ENCODE peak calls at places on chromosomes 7 and 10, in ten cellular contexts. B is endothelial cell of umbilical vein, Z is spleen, A is heart left ventricle, N is dorsolateral prefrontal cortex, W is fibroblast of mammary gland, R is astrocyte of the spinal cord, F is MM.1S, T is kidney, Q is retinal pigment epithelial cell. E is an unnamed sample.

GRCh38 chr10:122154733-122155366 is 116.2 kb upstream of the BTBD16 start:
- DNase-seq in T (no peak), W (peak), F (peak), Q (no peak), A (peak), B (no peak), R (peak), N (peak), Z (peak), E (peak)

GRCh38 chr10:79022565-79023488 is 45.9 kb upstream of the ZMIZ1 start:
- DNase-seq in W (peak), R (peak), F (peak), N (no peak), Q (peak), A (peak), Z (peak), T (peak), B (peak), E (no peak)

GRCh38 chr7:6637544-6638229 is 569 bp downstream of the ZNF316 start:
- DNase-seq in B (peak), Z (peak), F (peak), A (peak), T (no peak), R (peak), W (peak), N (no peak), Q (no peak), E (no peak)

GRCh38 chr10:21264271-21264670 is 261.2 kb downstream of the SKIDA1 start:
- DNase-seq in Q (no peak), T (no peak), W (no peak), B (no peak), F (no peak), N (no peak), Z (peak), R (no peak), A (no peak), E (no peak)

GRCh38 chr7:36792421-36792820 is 68.1 kb upstream of the AOAH start:
- DNase-seq in R (no peak), A (no peak), Z (no peak), Q (no peak), W (no peak), N (no peak), F (no peak), B (no peak), T (no peak), E (no peak)

GRCh38 chr10:68562666-68563522 is 2.8 kb downstream of the TET1 start:
- DNase-seq in T (no peak), R (peak), W (peak), B (no peak), Q (no peak), Z (no peak), N (no peak), F (peak), A (no peak), E (no peak)

GRCh38 chr7:25238056-25238745 is 9.9 kb upstream of the NPVF start:
- DNase-seq in N (no peak), A (no peak), T (no peak), Z (no peak), F (peak), Q (no peak), R (no peak), B (no peak), W (no peak), E (no peak)

GRCh38 chr7:155811560-155811894 is 736 bp downstream of the SHH start:
- DNase-seq in B (no peak), Q (no peak), N (no peak), Z (no peak), R (no peak), W (no peak), A (no peak), T (peak), F (no peak), E (no peak)

GRCh38 chr10:20004087-20004523 is 187.9 kb downstream of the PLXDC2 start:
- DNase-seq in Z (peak), F (peak), T (no peak), W (peak), A (peak), B (no peak), N (peak), R (peak), Q (peak), E (no peak)

GRCh38 chr10:31358688-31359330 is 39.8 kb downstream of the ZEB1 start:
- DNase-seq in T (no peak), W (peak), Z (no peak), F (no peak), N (no peak), A (no peak), B (no peak), Q (no peak), R (no peak), E (no peak)

GRCh38 chr7:99095698-99096097 is 48.2 kb downstream of the SMURF1 start:
- DNase-seq in B (no peak), Z (no peak), A (peak), N (no peak), R (no peak), F (no peak), Q (no peak), T (no peak), W (no peak), E (no peak)

GRCh38 chr7:132240821-132241422 is 335.3 kb downstream of the PLXNA4 start:
- DNase-seq in T (no peak), R (no peak), N (no peak), W (no peak), A (no peak), Z (no peak), B (peak), F (no peak), Q (no peak), E (no peak)

GRCh38 chr7:16189026-16189715 is 232.2 kb downstream of the CRPPA start:
- DNase-seq in R (peak), Q (peak), F (no peak), Z (no peak), A (no peak), N (no peak), T (no peak), W (peak), B (no peak), E (no peak)

GRCh38 chr10:101848408-101848807 is 4.8 kb upstream of the KCNIP2 start:
- DNase-seq in Z (no peak), B (peak), T (no peak), A (no peak), F (no peak), W (no peak), R (no peak), Q (no peak), N (no peak), E (no peak)

GRCh38 chr7:233456-234035 is 41.2 kb downstream of the FAM20C start:
- DNase-seq in B (no peak), Q (no peak), W (no peak), T (no peak), R (peak), N (no peak), Z (no peak), A (peak), F (no peak), E (no peak)

GRCh38 chr7:114175140-114175539 is 239.5 kb upstream of the FOXP2 start:
- DNase-seq in R (peak), A (no peak), N (no peak), Q (peak), Z (no peak), F (no peak), T (no peak), W (peak), B (no peak), E (no peak)

GRCh38 chr10:101827919-101828600 is 9.8 kb upstream of the OGA start:
- DNase-seq in W (no peak), B (no peak), F (no peak), T (no peak), Z (peak), N (no peak), Q (no peak), R (no peak), A (no peak), E (no peak)

GRCh38 chr10:110919971-110920881 is 822 bp downstream of the SHOC2 start:
- DNase-seq in W (peak), F (peak), N (peak), R (peak), Z (no peak), Q (no peak), A (peak), T (peak), B (peak), E (no peak)

GRCh38 chr7:73992104-73992562 is 35.8 kb upstream of the ELN start:
- DNase-seq in B (no peak), Q (no peak), Z (no peak), W (peak), R (peak), F (no peak), A (no peak), T (no peak), N (no peak), E (no peak)

GRCh38 chr10:46516660-46517416 is 39.6 kb downstream of the GPRIN2 start:
- DNase-seq in F (no peak), Z (peak), N (peak), W (peak), B (peak), A (no peak), Q (peak), R (peak), T (no peak), E (no peak)

GRCh38 chr7:132783824-132784223 is 207.6 kb upstream of the PLXNA4 start:
- DNase-seq in N (no peak), Z (no peak), F (no peak), B (no peak), T (no peak), R (peak), A (no peak), W (peak), Q (peak), E (no peak)

GRCh38 chr10:13222566-13222965 is 11.6 kb downstream of the UCMA start:
- DNase-seq in F (no peak), R (no peak), T (no peak), N (no peak), Z (peak), W (no peak), B (no peak), Q (no peak), A (no peak), E (no peak)

GRCh38 chr7:510061-510481 is 9.6 kb downstream of the PDGFA start:
- DNase-seq in A (no peak), T (peak), Q (no peak), F (no peak), R (no peak), B (no peak), W (no peak), N (no peak), Z (peak), E (no peak)

GRCh38 chr7:92982928-92983327 is 134.9 kb downstream of the SAMD9 start:
- DNase-seq in N (no peak), B (no peak), F (no peak), W (no peak), A (no peak), R (no peak), T (no peak), Q (no peak), Z (no peak), E (no peak)

GRCh38 chr7:13988011-13988410 is 1.5 kb downstream of the ETV1 start:
- DNase-seq in F (no peak), N (no peak), Z (no peak), W (peak), Q (no peak), T (no peak), R (peak), B (peak), A (no peak), E (no peak)

GRCh38 chr10:35300063-35300699 is 36.1 kb upstream of the CCNY start:
- DNase-seq in Z (peak), R (peak), A (no peak), T (no peak), W (peak), F (no peak), Q (no peak), B (no peak), N (peak), E (no peak)

GRCh38 chr7:139749545-139749944 is 28.3 kb downstream of the HIPK2 start:
- DNase-seq in B (no peak), Z (no peak), Q (no peak), W (no peak), R (no peak), F (no peak), A (no peak), T (no peak), N (no peak), E (no peak)

GRCh38 chr7:37920619-37921339 is at the start of gene EPDR1:
- DNase-seq in T (peak), A (peak), Z (peak), W (no peak), B (no peak), Q (no peak), R (no peak), N (peak), F (peak), E (no peak)

GRCh38 chr10:4519691-4520402 is 306.2 kb upstream of the AKR1E2 start:
- DNase-seq in B (no peak), Z (no peak), Q (no peak), N (no peak), A (no peak), R (no peak), F (no peak), W (peak), T (no peak), E (no peak)

GRCh38 chr10:60573342-60573741 is 183.7 kb upstream of the ANK3 start:
- DNase-seq in T (no peak), Q (no peak), N (no peak), R (no peak), Z (no peak), W (no peak), F (peak), B (no peak), A (no peak), E (no peak)

GRCh38 chr7:909358-910329 is 33.3 kb downstream of the GET4 start:
- DNase-seq in Z (peak), R (peak), B (no peak), A (peak), W (no peak), T (peak), F (no peak), Q (no peak), N (peak), E (no peak)

GRCh38 chr7:66522518-66522917 is 106.2 kb upstream of the KCTD7 start:
- DNase-seq in B (no peak), Z (peak), T (no peak), A (no peak), W (peak), Q (no peak), R (no peak), N (no peak), F (no peak), E (no peak)

GRCh38 chr10:103100620-103101019 is 92.5 kb downstream of the NT5C2 start:
- DNase-seq in R (no peak), N (no peak), B (no peak), Z (no peak), A (no peak), W (no peak), Q (no peak), F (no peak), T (no peak), E (no peak)

GRCh38 chr10:67603701-67604100 is 92.3 kb downstream of the CTNNA3 start:
- DNase-seq in R (no peak), W (no peak), B (no peak), N (no peak), Z (no peak), A (no peak), F (no peak), Q (no peak), T (no peak), E (no peak)

GRCh38 chr10:62690703-62691102 is 113.8 kb upstream of the ADO start:
- DNase-seq in W (peak), T (no peak), N (no peak), Q (no peak), F (no peak), A (no peak), Z (no peak), B (no peak), R (no peak), E (no peak)
- TF ChIP-seq CTCF in W (no peak), T (no peak), N (no peak), Q (peak), F (peak), A (no peak), Z (no peak), B (no peak), R (no peak), E (no peak)

GRCh38 chr10:124301736-124302135 is 117.0 kb downstream of the OAT start:
- DNase-seq in Z (no peak), W (peak), R (peak), T (no peak), Q (no peak), B (no peak), N (no peak), A (no peak), F (no peak), E (no peak)

GRCh38 chr10:124299726-124300125 is 119.0 kb downstream of the OAT start:
- DNase-seq in W (no peak), A (no peak), F (no peak), B (no peak), N (no peak), T (no peak), Z (no peak), R (no peak), Q (no peak), E (no peak)

GRCh38 chr10:124300735-124301134 is 118.0 kb downstream of the OAT start:
- DNase-seq in B (no peak), R (no peak), W (no peak), Z (no peak), F (no peak), T (no peak), Q (no peak), A (no peak), N (no peak), E (no peak)

GRCh38 chr10:124298891-124299290 is 119.8 kb downstream of the OAT start:
- DNase-seq in Z (no peak), N (peak), W (no peak), F (no peak), T (no peak), R (no peak), B (no peak), Q (no peak), A (no peak), E (no peak)

DNA sequence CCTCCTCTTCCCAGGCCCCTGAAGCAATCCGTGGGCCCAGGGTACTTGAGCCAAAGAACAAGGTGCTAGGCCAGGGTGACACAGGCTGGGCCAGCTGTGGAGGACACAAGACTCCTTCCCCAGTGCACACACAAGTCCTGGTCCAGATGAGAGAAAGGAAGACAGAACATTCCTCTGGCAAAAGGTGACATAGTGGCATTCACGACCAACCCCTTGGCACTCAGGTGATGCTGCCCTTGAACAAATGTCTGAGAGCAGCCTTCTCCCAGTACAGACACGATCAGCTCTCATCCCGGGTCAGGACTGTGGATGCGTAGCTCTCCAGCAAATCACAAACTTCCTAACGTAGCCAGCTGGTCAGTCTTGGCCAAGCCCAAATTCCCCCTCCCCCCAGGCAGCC is 118.5 kb downstream of the OAT start:
- DNase-seq in T (no peak), W (no peak), F (no peak), Z (no peak), Q (no peak), N (no peak), A (no peak), B (no peak), R (no peak), E (no peak)
- H3K4me3 ChIP-seq in T (no peak), W (no peak), F (no peak), Z (no peak), Q (no peak), N (no peak), A (no peak), B (no peak), R (no peak), E (no peak)

GRCh38 chr7:31052841-31053601 is 913 bp downstream of the ADCYAP1R1 start:
- DNase-seq in R (no peak), Z (no peak), A (no peak), T (no peak), B (no peak), N (no peak), F (no peak), W (no peak), Q (no peak), E (no peak)

GRCh38 chr7:31052504-31052840 is 364 bp downstream of the ADCYAP1R1 start:
- DNase-seq in B (no peak), N (no peak), Z (no peak), R (no peak), A (no peak), Q (no peak), W (no peak), F (no peak), T (no peak), E (no peak)

GRCh38 chr7:31049001-31049765 is 2.9 kb upstream of the ADCYAP1R1 start:
- DNase-seq in Z (no peak), N (no peak), B (no peak), Q (no peak), A (no peak), R (no peak), W (no peak), T (no peak), F (no peak), E (no peak)

GRCh38 chr7:31053986-31054385 is 1.9 kb downstream of the ADCYAP1R1 start:
- DNase-seq in W (no peak), A (no peak), R (no peak), T (no peak), N (no peak), Q (no peak), F (no peak), Z (no peak), B (no peak), E (no peak)

DNA sequence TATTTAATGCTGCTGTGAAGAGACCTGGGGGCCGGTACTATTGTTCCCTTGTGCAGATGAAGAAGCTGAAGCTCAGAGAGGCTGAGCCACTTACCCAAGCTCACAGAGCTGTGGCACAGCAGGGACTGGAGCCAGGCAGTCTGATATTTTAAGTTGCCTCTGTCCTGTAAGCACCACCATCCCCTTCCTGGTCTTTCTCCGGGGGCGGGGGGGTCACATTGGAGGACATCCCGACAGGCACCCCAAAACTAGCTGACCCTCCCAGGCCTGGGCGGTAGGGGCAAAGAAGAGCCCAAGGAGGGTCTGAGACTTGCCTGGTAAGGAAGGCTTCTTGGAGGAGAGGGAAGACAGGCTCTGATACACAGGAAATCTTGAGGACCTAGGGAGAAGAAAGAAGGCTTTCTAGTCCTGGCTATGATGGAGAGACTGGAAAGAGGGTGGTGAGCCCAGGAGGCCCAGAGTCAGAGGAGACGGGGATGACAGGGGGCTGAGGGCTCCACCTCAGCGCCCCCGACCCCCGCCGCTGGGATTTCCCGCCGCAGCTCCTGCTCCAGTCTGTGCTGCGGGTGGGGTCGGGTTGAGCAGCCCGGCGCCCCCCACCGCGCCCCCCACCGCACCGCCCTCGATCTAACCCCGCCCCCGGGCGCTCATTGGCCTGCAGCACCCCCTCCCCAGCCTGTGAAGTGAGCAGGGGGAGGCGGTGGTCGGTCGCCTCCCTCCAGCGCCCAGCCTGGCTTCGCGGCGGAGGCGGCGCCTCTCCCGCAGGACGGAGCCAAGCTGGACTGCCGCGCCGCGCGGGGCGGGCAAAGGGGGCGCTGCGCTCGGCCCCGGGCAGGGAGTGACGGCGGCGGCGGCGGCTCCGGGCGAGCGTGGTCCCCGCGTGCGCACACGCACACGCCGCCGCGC is at the start of gene ADCYAP1R1:
- DNase-seq in W (no peak), N (no peak), Z (no peak), B (no peak), Q (no peak), F (no peak), T (no peak), R (no peak), A (peak), E (no peak)
- TF ChIP-seq CTCF in W (no peak), N (no peak), Z (no peak), B (no peak), Q (no peak), F (no peak), T (no peak), R (no peak), A (peak), E (no peak)

GRCh38 chr7:100897772-100898454 is 2.2 kb upstream of the ACHE start:
- DNase-seq in F (no peak), B (no peak), N (no peak), T (no peak), Z (no peak), R (no peak), W (no peak), Q (no peak), A (no peak), E (no peak)
- H3K4me3 ChIP-seq in F (no peak), B (no peak), N (no peak), T (no peak), Z (no peak), R (no peak), W (no peak), Q (no peak), A (no peak), E (no peak)

GRCh38 chr10:22436893-22437619 is 91.8 kb downstream of the SPAG6 start:
- DNase-seq in A (peak), W (peak), F (peak), N (peak), Z (peak), B (peak), R (peak), Q (peak), T (peak), E (no peak)
- TF ChIP-seq CTCF in A (peak), W (no peak), F (peak), N (peak), Z (peak), B (peak), R (no peak), Q (no peak), T (no peak), E (no peak)

GRCh38 chr7:33921216-33921938 is 16.0 kb downstream of the BMPER start:
- DNase-seq in Q (no peak), A (peak), B (no peak), W (peak), T (peak), F (no peak), R (peak), Z (no peak), N (no peak), E (no peak)
- H3K4me3 ChIP-seq in Q (no peak), A (no peak), B (no peak), W (no peak), T (no peak), F (no peak), R (no peak), Z (no peak), N (no peak), E (no peak)